ENCODE peak calls at places on chromosomes 2 and 18, in five cellular contexts. W, R, I, T and U are unnamed samples.

GRCh38 chr18:48949051-48949605 is 1.6 kb downstream of the SMAD7 start:
- DNase-seq in W (peak; percentile 47), R (no peak), I (no peak), T (no peak), U (no peak)

GRCh38 chr2:163595033-163595432 is 140.8 kb downstream of the FIGN start:
- DNase-seq in W (no peak), R (no peak), I (peak; percentile 61), T (no peak), U (no peak)

GRCh38 chr2:127104166-127104660 is 2.7 kb downstream of the BIN1 start:
- DNase-seq in W (no peak), R (no peak), I (no peak), T (no peak), U (no peak)

GRCh38 chr2:16626497-16626896 is 39.1 kb downstream of the CYRIA start:
- DNase-seq in W (peak; percentile 40), R (no peak), I (peak; percentile 76), T (no peak), U (peak; percentile 82)

GRCh38 chr2:174588463-174588862 is 9.1 kb downstream of the WIPF1 start:
- DNase-seq in W (no peak), R (no peak), I (no peak), T (no peak), U (peak; percentile 44)

GRCh38 chr18:31100598-31101147 is 1.5 kb downstream of the DSC2 start:
- DNase-seq in W (peak; percentile 36), R (peak; percentile 49), I (no peak), T (no peak), U (no peak)

GRCh38 chr2:148124271-148124670 is 103.4 kb downstream of the MBD5 start:
- DNase-seq in W (no peak), R (no peak), I (peak; percentile 52), T (no peak), U (peak; percentile 12)

GRCh38 chr2:145769053-145769716 is 1249.3 kb upstream of the ZEB2 start:
- DNase-seq in W (no peak), R (peak; percentile 79), I (no peak), T (no peak), U (no peak)

GRCh38 chr2:153455403-153455802 is 23.2 kb downstream of the RPRM start:
- DNase-seq in W (no peak), R (no peak), I (no peak), T (no peak), U (no peak)

GRCh38 chr2:171169839-171170238 is 9.1 kb upstream of the TLK1 start:
- DNase-seq in W (no peak), R (no peak), I (no peak), T (no peak), U (no peak)

GRCh38 chr18:13746636-13747035 is 20.2 kb downstream of the RNMT start:
- DNase-seq in W (no peak), R (no peak), I (no peak), T (no peak), U (no peak)

GRCh38 chr2:140808211-140808610 is 1322.6 kb downstream of the LRP1B start:
- DNase-seq in W (no peak), R (no peak), I (no peak), T (no peak), U (no peak)

GRCh38 chr2:7685342-7686015 is 768.3 kb downstream of the RNF144A start:
- DNase-seq in W (no peak), R (no peak), I (peak; percentile 69), T (no peak), U (peak; percentile 60)

GRCh38 chr18:44111337-44111736 is 569.4 kb upstream of the SETBP1 start:
- DNase-seq in W (no peak), R (no peak), I (peak; percentile 62), T (no peak), U (no peak)

GRCh38 chr2:9680082-9680481 is 49.3 kb upstream of the YWHAQ start:
- DNase-seq in W (no peak), R (no peak), I (no peak), T (no peak), U (no peak)

GRCh38 chr18:12839526-12840196 is 44.4 kb downstream of the PTPN2 start:
- DNase-seq in W (no peak), R (no peak), I (peak; percentile 34), T (no peak), U (peak; percentile 58)

GRCh38 chr2:165013944-165014619 is 58.8 kb upstream of the SLC38A11 start:
- DNase-seq in W (no peak), R (no peak), I (no peak), T (no peak), U (no peak)

GRCh38 chr2:24489942-24490673 is 946 bp upstream of the NCOA1 start:
- DNase-seq in W (no peak), R (peak; percentile 38), I (peak; percentile 46), T (no peak), U (peak; percentile 31)

GRCh38 chr2:128279786-128280701 is 38.6 kb downstream of the HS6ST1 start:
- DNase-seq in W (peak; percentile 48), R (no peak), I (no peak), T (peak; percentile 65), U (no peak)

GRCh38 chr2:30798536-30798991 is 8.7 kb downstream of the CAPN13 start:
- DNase-seq in W (no peak), R (no peak), I (no peak), T (no peak), U (no peak)

GRCh38 chr2:200104015-200104414 is 148.6 kb downstream of the MAIP1 start:
- DNase-seq in W (no peak), R (no peak), I (peak; percentile 86), T (no peak), U (peak; percentile 59)

GRCh38 chr2:149463328-149464002 is 124.1 kb downstream of the MMADHC start:
- DNase-seq in W (no peak), R (no peak), I (no peak), T (no peak), U (no peak)

GRCh38 chr2:148130571-148130970 is 109.7 kb downstream of the MBD5 start:
- DNase-seq in W (no peak), R (no peak), I (peak; percentile 70), T (no peak), U (peak; percentile 61)

DNA sequence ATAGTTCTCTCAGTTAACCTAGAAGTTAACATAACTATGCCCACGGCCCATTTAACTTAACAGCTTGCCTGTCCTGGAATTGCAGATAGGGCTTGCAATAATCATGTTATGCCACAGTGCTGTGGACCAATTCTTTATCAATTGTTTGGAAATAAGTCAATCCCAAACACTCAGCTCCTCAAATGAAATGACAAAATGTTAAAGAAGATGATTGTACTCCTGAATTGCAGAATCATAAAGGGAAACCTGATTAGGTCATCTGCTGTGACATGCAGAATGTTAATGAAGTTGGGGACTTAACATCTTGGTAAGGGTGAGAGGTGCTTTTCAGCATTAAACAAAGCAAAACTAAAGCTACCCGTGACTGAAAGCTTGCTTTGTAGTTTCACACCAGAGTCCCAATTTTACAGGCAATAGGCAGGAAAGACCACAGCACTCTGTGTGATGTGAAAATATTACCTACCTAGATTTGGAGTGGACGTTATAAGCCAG is 363.9 kb downstream of the GPD2 start:
- DNase-seq in W (no peak), R (no peak), I (no peak), T (no peak), U (no peak)
- H3K4me3 ChIP-seq in W (no peak overlapping the region), R (no peak overlapping the region), I (no peak overlapping the region), T (no peak overlapping the region), U (no peak overlapping the region)

DNA sequence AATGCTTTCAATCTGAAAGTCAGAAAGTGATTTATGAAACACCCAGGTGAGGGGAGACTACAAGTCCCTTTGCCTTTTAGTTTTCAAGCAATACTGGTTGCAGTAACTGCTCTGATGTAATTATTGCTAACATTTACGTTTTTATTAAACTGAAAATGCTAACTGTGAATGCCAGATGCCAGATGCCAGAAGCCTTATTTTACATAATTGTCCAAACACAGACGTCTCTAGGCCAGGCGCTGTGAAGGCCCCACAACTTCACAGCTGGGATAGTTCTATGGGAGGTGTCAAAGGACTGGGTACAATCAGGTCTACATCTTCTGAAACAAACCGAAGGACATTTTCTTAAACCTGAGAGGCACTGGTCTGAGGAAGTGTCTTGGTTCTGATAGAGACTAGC is 27.5 kb upstream of the MSGN1 start:
- DNase-seq in W (no peak), R (no peak), I (no peak), T (no peak), U (no peak)
- TF ChIP-seq CTCF in W (no peak), R (no peak), I (no peak), T (no peak), U (no peak)

DNA sequence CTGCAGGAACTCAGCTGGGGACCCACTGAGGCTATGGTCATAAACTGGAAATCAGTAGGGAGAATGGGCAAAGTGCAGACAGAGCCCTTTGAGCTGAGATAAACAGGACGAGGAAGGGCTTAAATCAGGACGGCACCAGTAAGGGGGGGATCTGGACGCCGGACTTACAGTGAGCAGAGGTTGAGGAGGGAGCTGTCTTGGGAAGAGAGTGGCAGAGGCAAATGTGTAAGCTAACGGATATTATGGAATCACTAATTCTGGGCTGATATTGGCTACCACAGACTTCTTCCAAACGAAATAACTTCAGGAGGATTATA is 540 bp downstream of the CYP27A1 start:
- DNase-seq in W (no peak), R (no peak), I (no peak), T (no peak), U (peak; percentile 6)
- H3K4me3 ChIP-seq in W (peak overlapping the region; percentile 75), R (no peak overlapping the region), I (peak overlapping the region; percentile 57), T (peak overlapping the region; percentile 67), U (peak overlapping the region; percentile 56)

DNA sequence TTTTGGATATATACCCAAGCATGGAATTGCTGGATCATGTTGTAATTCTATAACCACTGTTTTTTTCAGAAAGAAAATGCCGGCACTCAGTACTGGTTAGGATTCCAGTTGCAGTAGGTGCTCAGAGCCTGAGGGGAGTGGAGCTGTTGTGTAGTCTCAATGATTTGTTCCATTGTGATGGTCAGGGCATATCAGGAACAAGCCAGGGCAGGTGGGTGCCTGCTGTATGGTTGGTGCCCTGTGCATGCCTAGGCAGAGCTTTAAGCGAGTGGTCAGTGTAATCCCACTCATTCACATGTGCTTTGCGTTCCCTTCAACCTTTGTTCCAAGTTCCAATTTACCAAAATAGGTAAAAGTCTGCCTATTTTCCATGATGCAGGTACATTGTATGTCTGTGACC is 100.9 kb downstream of the FHOD3 start:
- DNase-seq in W (no peak), R (no peak), I (no peak), T (no peak), U (no peak)
- TF ChIP-seq CTCF in W (no peak), R (no peak), I (no peak), T (no peak), U (no peak)

GRCh38 chr2:68796306-68796905 is 61.8 kb downstream of the ARHGAP25 start:
- DNase-seq in W (no peak), R (no peak), I (no peak), T (no peak), U (peak; percentile 14)
- H3K4me3 ChIP-seq in W (no peak overlapping the region), R (no peak overlapping the region), I (no peak overlapping the region), T (no peak overlapping the region), U (no peak overlapping the region)

GRCh38 chr2:218091743-218092142 is 22.7 kb downstream of the RUFY4 start:
- DNase-seq in W (no peak), R (no peak), I (no peak), T (no peak), U (no peak)

GRCh38 chr2:218097975-218098374 is 27.9 kb upstream of the CXCR2 start:
- DNase-seq in W (no peak), R (no peak), I (no peak), T (no peak), U (no peak)

GRCh38 chr2:218095853-218096252 is 26.8 kb downstream of the RUFY4 start:
- DNase-seq in W (no peak), R (no peak), I (no peak), T (no peak), U (no peak)

GRCh38 chr2:218093879-218094278 is 24.8 kb downstream of the RUFY4 start:
- DNase-seq in W (no peak), R (no peak), I (no peak), T (no peak), U (no peak)
- TF ChIP-seq CTCF in W (no peak), R (no peak), I (no peak), T (no peak), U (peak; percentile 16)

GRCh38 chr2:203330434-203330833 is 2.2 kb downstream of the ABI2 start:
- DNase-seq in W (no peak), R (peak; percentile 7), I (peak; percentile 45), T (no peak), U (peak; percentile 58)
- H3K4me3 ChIP-seq in W (no peak overlapping the region), R (no peak overlapping the region), I (peak overlapping the region; percentile 81), T (no peak overlapping the region), U (peak overlapping the region; percentile 77)